ENCODE peak calls at places on chromosome 11, in nine cellular contexts. A, N, K, H, P, W, F, V and B are unnamed samples.

GRCh38 chr11:119263352-119263940 is 53.5 kb downstream of the MCAM start:
- ATAC-seq in A (no peak), N (no peak), K (peak), H (peak), P (no peak), W (peak), F (no peak), V (peak), B (no peak)

GRCh38 chr11:117691501-117691900 is 105.5 kb downstream of the DSCAML1 start:
- ATAC-seq in A (no peak), N (no peak), K (no peak), H (no peak), P (no peak), W (no peak), F (no peak), V (no peak), B (no peak)

GRCh38 chr11:65653229-65654225 is 9.2 kb downstream of the RELA start:
- ATAC-seq in A (no peak), N (peak), K (no peak), H (no peak), P (peak), W (no peak), F (peak), V (peak), B (no peak)

GRCh38 chr11:27718346-27718852 is 18.1 kb upstream of the BDNF start:
- ATAC-seq in A (peak), N (peak), K (no peak), H (no peak), P (peak), W (no peak), F (no peak), V (peak), B (peak)

GRCh38 chr11:59053387-59053786 is 32.7 kb upstream of the GLYATL1B start:
- ATAC-seq in A (peak), N (peak), K (peak), H (peak), P (no peak), W (peak), F (no peak), V (peak), B (no peak)

GRCh38 chr11:116707746-116708145 is 65.0 kb downstream of the BUD13 start:
- ATAC-seq in A (no peak), N (peak), K (no peak), H (no peak), P (no peak), W (no peak), F (no peak), V (no peak), B (no peak)

GRCh38 chr11:24082860-24083259 is 414.0 kb upstream of the LUZP2 start:
- ATAC-seq in A (no peak), N (no peak), K (no peak), H (no peak), P (no peak), W (no peak), F (no peak), V (no peak), B (no peak)

GRCh38 chr11:117919326-117920275 is 9.6 kb downstream of the TMPRSS13 start:
- ATAC-seq in A (no peak), N (no peak), K (peak), H (no peak), P (no peak), W (no peak), F (no peak), V (peak), B (no peak)

GRCh38 chr11:133918606-133919260 is 38.0 kb downstream of the IGSF9B start:
- ATAC-seq in A (no peak), N (no peak), K (peak), H (no peak), P (no peak), W (peak), F (no peak), V (no peak), B (no peak)

GRCh38 chr11:697028-697491 is 1.4 kb downstream of the TMEM80 start:
- ATAC-seq in A (no peak), N (no peak), K (no peak), H (no peak), P (peak), W (no peak), F (no peak), V (no peak), B (peak)

GRCh38 chr11:20518323-20518834 is 81.0 kb upstream of the SLC6A5 start:
- ATAC-seq in A (no peak), N (no peak), K (no peak), H (no peak), P (no peak), W (no peak), F (no peak), V (peak), B (no peak)